ENCODE peak calls at places on chromosomes 1 and 21, in seven cellular contexts. F is K562, D is SK-N-SH, X is esophagus muscularis mucosa, Z is GM12878, H is stomach, Y is tibial nerve. O is an unnamed sample.

GRCh38 chr1:98763488-98764141 is 102.1 kb downstream of the SNX7 start:
- DNase-seq in Y (no peak), Z (no peak), X (no peak), H (no peak), D (no peak), F (no peak), O (no peak)

GRCh38 chr1:200355815-200356214 is 54.0 kb downstream of the ZNF281 start:
- DNase-seq in H (no peak), F (no peak), Y (no peak), Z (no peak), D (no peak), X (no peak), O (no peak)

GRCh38 chr1:241553886-241554592 is 21.9 kb downstream of the KMO start:
- DNase-seq in X (no peak), D (no peak), F (no peak), Z (no peak), Y (no peak), H (no peak), O (no peak)

GRCh38 chr1:88141499-88142074 is 542.5 kb upstream of the PKN2 start:
- DNase-seq in D (no peak), Z (no peak), H (no peak), X (no peak), F (no peak), Y (no peak), O (no peak)

GRCh38 chr1:84078108-84078823 is 65.8 kb upstream of the PRKACB start:
- DNase-seq in F (peak; percentile 15), D (no peak), Y (peak; percentile 7), Z (no peak), H (no peak), X (no peak), O (no peak)

GRCh38 chr1:150487763-150488115 is 520 bp downstream of the TARS2 start:
- DNase-seq in H (no peak), X (no peak), Y (no peak), Z (no peak), F (no peak), D (no peak), O (no peak)

GRCh38 chr1:152380932-152381331 is 21.1 kb upstream of the FLG2 start:
- DNase-seq in X (no peak), D (no peak), Y (no peak), H (no peak), Z (no peak), F (no peak), O (no peak)

GRCh38 chr1:21579788-21580187 is 70.6 kb downstream of the ALPL start:
- DNase-seq in Y (no peak), Z (no peak), F (no peak), X (no peak), H (no peak), D (no peak), O (no peak)

GRCh38 chr1:178310685-178311105 is 186.1 kb downstream of the CLEC20A start:
- DNase-seq in D (peak; percentile 50), Z (peak; percentile 20), H (no peak), F (peak; percentile 58), Y (no peak), X (no peak), O (no peak)

GRCh38 chr1:11147371-11147770 is 41.8 kb upstream of the ANGPTL7 start:
- DNase-seq in Y (no peak), X (no peak), Z (no peak), H (no peak), D (peak; percentile 62), F (no peak), O (no peak)

GRCh38 chr1:73593804-73594203 is 604.2 kb downstream of the LRRIQ3 start:
- DNase-seq in X (no peak), F (no peak), Y (no peak), H (no peak), D (no peak), Z (no peak), O (no peak)

GRCh38 chr1:46180082-46180616 is 3.9 kb upstream of the P3R3URF start:
- DNase-seq in H (peak; percentile 86), Y (no peak), D (no peak), X (no peak), Z (no peak), F (peak; percentile 83), O (no peak)

GRCh38 chr1:110634455-110635281 is 28.5 kb upstream of the KCNA2 start:
- DNase-seq in Y (no peak), Z (peak; percentile 90), D (no peak), X (peak; percentile 88), H (peak; percentile 66), F (no peak), O (peak; percentile 81)

GRCh38 chr1:227543283-227544066 is 19.9 kb upstream of the ZNF678 start:
- DNase-seq in F (no peak), X (no peak), Z (no peak), H (no peak), Y (no peak), D (peak; percentile 20), O (no peak)

GRCh38 chr1:147719029-147719703 is 41.2 kb downstream of the GJA5 start:
- DNase-seq in X (no peak), F (no peak), Z (no peak), D (no peak), H (no peak), Y (no peak), O (no peak)

GRCh38 chr1:109906160-109906838 is 4.3 kb upstream of the CSF1 start:
- DNase-seq in Z (peak; percentile 61), D (no peak), F (no peak), H (no peak), X (no peak), Y (no peak), O (no peak)

GRCh38 chr1:5892370-5892769 is 99.9 kb downstream of the NPHP4 start:
- DNase-seq in F (peak; percentile 46), Y (no peak), H (no peak), X (no peak), D (no peak), Z (no peak), O (no peak)

GRCh38 chr1:162404550-162405160 is 7.3 kb downstream of the SH2D1B start:
- DNase-seq in Z (no peak), D (no peak), Y (no peak), X (no peak), H (no peak), F (no peak), O (no peak)

GRCh38 chr1:71641903-71642302 is 561.1 kb upstream of the ZRANB2 start:
- DNase-seq in F (no peak), H (no peak), Y (no peak), X (no peak), Z (no peak), D (no peak), O (no peak)
- TF ChIP-seq CTCF in F (no peak), H (no peak), Y (no peak), X (no peak), Z (no peak), D (no peak), O (no peak)

DNA sequence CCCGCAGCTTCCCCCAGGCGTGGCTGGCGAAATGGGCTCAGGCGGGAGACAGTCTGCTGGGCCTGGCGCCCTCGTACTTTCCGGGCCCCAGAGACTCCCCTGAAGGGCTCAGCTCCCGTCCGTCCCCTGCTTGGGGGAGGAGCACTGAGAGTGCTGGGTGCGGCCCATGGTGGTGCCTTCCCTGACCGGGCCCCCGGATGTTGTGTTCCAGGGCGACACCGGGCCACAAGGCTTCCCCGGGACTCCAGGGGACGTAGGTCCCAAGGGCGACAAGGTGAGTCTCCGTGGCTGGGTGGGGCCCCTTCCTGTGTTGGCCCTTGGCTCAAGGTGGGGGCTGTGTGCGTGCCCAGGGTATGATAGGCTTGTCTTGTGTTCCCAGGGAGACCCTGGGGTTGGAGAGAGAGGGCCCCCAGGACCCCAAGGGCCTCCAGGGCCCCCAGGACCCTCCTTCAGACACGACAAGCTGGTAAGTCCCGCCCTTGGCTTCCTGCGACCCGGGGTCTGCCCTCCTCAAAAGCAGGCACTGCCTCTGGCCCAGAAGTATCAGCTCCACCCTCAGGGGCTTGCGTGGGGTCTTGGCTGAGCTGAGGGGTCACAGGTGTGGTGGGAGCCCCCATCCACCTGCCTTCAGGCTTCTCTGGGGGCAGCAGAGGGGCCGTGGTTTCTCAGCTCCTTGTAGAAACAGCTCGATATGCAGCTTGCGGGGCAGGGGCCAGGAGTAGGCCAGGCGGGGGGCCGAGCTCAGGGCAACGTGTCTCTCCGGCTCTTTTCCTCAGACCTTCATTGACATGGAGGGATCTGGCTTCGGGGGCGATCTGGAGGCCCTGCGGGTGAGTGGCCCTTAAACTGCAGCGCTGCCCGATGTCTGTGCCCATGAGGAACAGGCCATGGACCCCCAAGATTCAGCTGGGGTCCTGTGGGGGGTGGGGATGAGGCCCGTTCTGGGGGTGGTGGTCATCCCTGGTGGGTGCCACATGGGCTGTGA is 62.3 kb downstream of the SLC19A1 start:
- DNase-seq in H (no peak), X (no peak), Z (no peak), F (no peak), Y (no peak), D (no peak), O (no peak)
- H3K36me3 ChIP-seq in H (peaks cover 27% of the 10 kb centered on the region), X (peaks cover 58% of the 10 kb centered on the region), Z (no peaks in the 10 kb centered on the region), F (peaks cover 13% of the 10 kb centered on the region), Y (peaks cover 72% of the 10 kb centered on the region), D (peaks cover 46% of the 10 kb centered on the region), O (no peaks in the 10 kb centered on the region)

DNA sequence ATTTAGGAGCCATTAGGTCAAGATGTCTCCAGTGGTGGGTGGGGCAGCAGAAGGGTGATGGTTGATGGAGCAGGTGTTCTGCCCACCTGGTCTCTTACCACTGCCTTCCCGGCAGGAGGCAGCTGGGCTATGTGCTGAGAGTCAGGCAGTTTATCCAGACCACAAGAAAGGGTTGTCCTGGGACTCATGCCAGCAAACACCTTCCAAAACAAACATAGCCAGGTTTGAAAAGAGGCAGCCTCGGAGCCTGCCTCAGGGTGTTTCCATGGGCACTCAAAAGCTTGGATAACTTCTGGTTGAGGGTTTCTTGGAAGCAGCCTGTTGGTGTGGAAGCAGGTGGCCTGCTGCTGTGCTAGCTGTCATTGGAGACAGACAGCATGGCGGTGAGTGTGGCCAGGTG is 187.2 kb downstream of the PCP4 start:
- DNase-seq in D (no peak), Y (no peak), H (peak; percentile 87), X (no peak), Z (no peak), F (no peak), O (no peak)
- TF ChIP-seq EP300 in D (no peak), Y (no peak), H (no peak), X (no peak), Z (no peak), F (no peak), O (no peak)

GRCh38 chr1:79124756-79125155 is 118.2 kb upstream of the ADGRL4 start:
- DNase-seq in X (no peak), D (no peak), Y (no peak), Z (no peak), F (no peak), H (no peak), O (no peak)

GRCh38 chr1:79129914-79130313 is 123.4 kb upstream of the ADGRL4 start:
- DNase-seq in X (no peak), Z (no peak), H (no peak), D (peak; percentile 38), F (no peak), Y (no peak), O (no peak)

GRCh38 chr1:79133703-79134258 is 127.3 kb upstream of the ADGRL4 start:
- DNase-seq in X (no peak), D (no peak), F (no peak), Z (no peak), H (no peak), Y (no peak), O (no peak)

GRCh38 chr1:79131626-79132025 is 125.1 kb upstream of the ADGRL4 start:
- DNase-seq in D (no peak), F (no peak), X (no peak), Z (no peak), H (no peak), Y (no peak), O (no peak)

DNA sequence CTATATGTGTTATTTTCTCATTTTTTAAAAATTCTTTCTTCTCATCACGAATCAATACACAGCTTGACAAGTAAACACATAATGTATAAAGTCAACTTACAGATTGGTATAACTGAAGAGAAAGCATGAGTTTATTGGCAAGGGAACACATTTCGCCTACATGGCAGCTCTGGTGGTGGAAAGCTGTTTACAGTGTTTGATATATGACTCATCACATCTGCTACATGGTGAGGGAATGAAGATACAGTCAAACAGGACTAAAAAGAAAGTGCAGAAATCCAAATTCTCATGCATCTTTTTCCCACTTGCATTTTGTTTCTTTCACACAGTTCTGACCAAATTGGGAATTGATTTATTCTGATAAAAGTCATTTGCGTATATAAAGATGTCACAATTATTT is 122.2 kb upstream of the ADGRL4 start:
- DNase-seq in F (no peak), Z (no peak), H (no peak), X (no peak), D (peak; percentile 12), Y (no peak), O (no peak)
- TF ChIP-seq CTCF in F (no peak), Z (no peak), H (no peak), X (no peak), D (no peak), Y (no peak), O (no peak)

O was measured in ovary.